ENCODE peak calls at places on chromosomes 2 and 18, in nine cellular contexts. A, H, E, J, W, Y, D, K and Z are unnamed samples.

GRCh38 chr18:7577706-7578105 is 10.6 kb downstream of the PTPRM start:
- DNase-seq in Y (peak; percentile 66), K (no peak), E (peak; percentile 57), D (no peak), A (no peak), W (no peak), J (peak; percentile 62), H (peak; percentile 81), Z (peak; percentile 68)

GRCh38 chr2:125427721-125428315 is 1228.1 kb upstream of the GYPC start:
- DNase-seq in A (no peak), E (no peak), W (no peak), K (no peak), H (no peak), Y (no peak), J (no peak), D (no peak), Z (no peak)

GRCh38 chr2:180905002-180905401 is 75.4 kb upstream of the UBE2E3 start:
- DNase-seq in Y (peak; percentile 10), A (no peak), E (no peak), H (no peak), J (no peak), K (no peak), W (no peak), D (no peak), Z (no peak)

GRCh38 chr2:14614011-14614410 is 18.5 kb upstream of the LRATD1 start:
- DNase-seq in W (no peak), J (no peak), K (no peak), Y (no peak), H (no peak), A (no peak), E (no peak), D (no peak), Z (no peak)

GRCh38 chr2:148812306-148812705 is 62.7 kb upstream of the KIF5C start:
- DNase-seq in H (peak; percentile 76), E (peak; percentile 54), J (no peak), K (no peak), D (peak; percentile 33), A (peak; percentile 90), Y (peak; percentile 89), W (no peak), Z (peak; percentile 29)

GRCh38 chr2:170999654-171000053 is 70.6 kb downstream of the GORASP2 start:
- DNase-seq in H (no peak), W (no peak), D (no peak), A (no peak), J (no peak), E (no peak), Y (no peak), K (no peak), Z (no peak)

GRCh38 chr2:219344756-219345458 is 12.4 kb upstream of the RESP18 start:
- DNase-seq in E (peak; percentile 55), A (peak; percentile 49), K (no peak), J (no peak), W (no peak), H (peak; percentile 59), Y (peak; percentile 66), D (peak; percentile 42), Z (no peak)

GRCh38 chr2:233824373-233824772 is 30.0 kb downstream of the HJURP start:
- DNase-seq in A (no peak), J (no peak), W (peak; percentile 13), D (no peak), H (no peak), K (no peak), Y (no peak), E (no peak), Z (no peak)

GRCh38 chr18:49090901-49091300 is 140.1 kb upstream of the SMAD7 start:
- DNase-seq in E (no peak), K (no peak), A (no peak), H (no peak), W (no peak), Y (no peak), D (no peak), J (no peak), Z (no peak)

GRCh38 chr2:231104115-231104713 is 20.6 kb downstream of the HTR2B start:
- DNase-seq in W (no peak), A (peak; percentile 81), K (peak; percentile 64), E (peak; percentile 90), Y (peak; percentile 85), D (peak; percentile 29), J (peak; percentile 57), H (peak; percentile 82), Z (peak; percentile 72)

GRCh38 chr18:62710417-62710816 is 4.9 kb upstream of the PHLPP1 start:
- DNase-seq in Y (no peak), A (no peak), W (no peak), D (no peak), H (no peak), J (no peak), K (no peak), E (no peak), Z (peak; percentile 55)

GRCh38 chr18:44708451-44709083 is 27.9 kb downstream of the SETBP1 start:
- DNase-seq in Y (no peak), A (no peak), D (no peak), W (no peak), E (peak; percentile 59), K (no peak), H (peak; percentile 32), J (no peak), Z (no peak)

GRCh38 chr18:22822024-22822423 is 111.1 kb upstream of the RBBP8 start:
- DNase-seq in E (peak; percentile 75), Y (peak; percentile 84), D (no peak), J (no peak), A (no peak), K (no peak), H (peak; percentile 83), W (no peak), Z (peak; percentile 29)

GRCh38 chr2:149094217-149095015 is 55.9 kb downstream of the LYPD6B start:
- DNase-seq in A (no peak), W (no peak), H (no peak), E (no peak), Y (peak; percentile 6), K (no peak), J (no peak), D (no peak), Z (peak; percentile 88)

GRCh38 chr2:197097578-197098366 is 171.3 kb upstream of the PGAP1 start:
- DNase-seq in J (peak; percentile 13), H (peak; percentile 88), E (peak; percentile 96), W (no peak), K (no peak), A (no peak), Y (peak; percentile 94), D (peak; percentile 75), Z (peak; percentile 63)

GRCh38 chr2:143426296-143426695 is 297.1 kb downstream of the ARHGAP15 start:
- DNase-seq in H (peak; percentile 97), W (no peak), A (no peak), E (peak; percentile 55), J (no peak), D (no peak), K (no peak), Y (peak; percentile 64), Z (peak; percentile 88)

GRCh38 chr2:85846411-85846810 is 42.4 kb downstream of the ST3GAL5 start:
- DNase-seq in W (no peak), J (no peak), K (no peak), H (peak; percentile 63), Y (no peak), E (peak; percentile 16), D (no peak), A (no peak), Z (peak; percentile 78)

GRCh38 chr2:239256297-239256696 is 144.5 kb downstream of the HDAC4 start:
- DNase-seq in W (peak; percentile 69), K (no peak), J (no peak), Y (no peak), E (no peak), D (no peak), A (no peak), H (no peak), Z (no peak)

DNA sequence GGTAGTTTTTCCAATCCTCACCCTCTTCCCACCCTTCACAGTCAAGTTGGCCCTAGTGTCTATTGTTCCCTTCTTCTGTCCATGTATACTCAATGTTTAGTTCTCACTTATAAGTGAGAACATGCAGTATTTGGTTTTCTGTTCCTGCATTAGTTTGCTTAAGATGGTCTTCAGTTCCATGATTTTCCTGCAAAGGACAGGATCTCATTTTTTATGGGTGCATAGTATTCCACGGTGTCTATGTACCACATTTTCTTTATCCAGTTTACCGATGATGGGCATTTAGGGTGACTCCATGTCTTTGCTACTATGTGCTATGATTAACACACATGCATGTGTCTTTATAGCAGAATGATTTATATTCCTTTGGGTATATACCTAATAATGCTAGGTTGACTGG is 104.4 kb downstream of the STRN start:
- DNase-seq in D (no peak), J (no peak), A (no peak), K (no peak), W (no peak), E (no peak), Y (no peak), H (no peak), Z (no peak)
- TF ChIP-seq CTCF in D (no peak), J (no peak), A (no peak), K (no peak), W (no peak), E (no peak), Y (no peak), H (no peak), Z (no peak)

GRCh38 chr18:35542356-35542755 is 39.2 kb upstream of the GALNT1 start:
- DNase-seq in W (no peak), E (no peak), Y (no peak), K (no peak), D (no peak), A (no peak), J (no peak), H (no peak), Z (no peak)
- TF ChIP-seq CTCF in W (no peak), E (no peak), Y (no peak), K (no peak), D (no peak), A (no peak), J (no peak), H (no peak), Z (no peak)

GRCh38 chr2:241595600-241596140 is 37.1 kb downstream of the BOK start:
- DNase-seq in A (no peak), J (peak; percentile 24), E (no peak), Y (no peak), D (no peak), H (no peak), K (peak; percentile 26), W (peak; percentile 59), Z (no peak)

GRCh38 chr2:241601841-241602240 is 35.1 kb downstream of the THAP4 start:
- DNase-seq in E (no peak), A (no peak), D (no peak), H (no peak), W (peak; percentile 54), K (no peak), J (no peak), Y (no peak), Z (no peak)

GRCh38 chr2:241597561-241597960 is 39.0 kb downstream of the BOK start:
- DNase-seq in E (no peak), W (peak; percentile 18), Y (no peak), A (no peak), D (no peak), K (no peak), J (no peak), H (no peak), Z (no peak)

GRCh38 chr2:241598061-241598460 is 38.9 kb downstream of the THAP4 start:
- DNase-seq in K (no peak), Y (no peak), E (peak; percentile 20), J (no peak), A (no peak), D (no peak), W (no peak), H (peak; percentile 67), Z (no peak)

GRCh38 chr2:241598487-241598886 is 38.5 kb downstream of the THAP4 start:
- DNase-seq in W (no peak), Y (peak; percentile 18), J (no peak), A (no peak), D (no peak), E (no peak), K (peak; percentile 10), H (no peak), Z (no peak)
- TF ChIP-seq CTCF in W (no peak), Y (peak; percentile 19), J (no peak), A (peak; percentile 9), D (peak; percentile 47), E (peak; percentile 13), K (peak; percentile 40), H (no peak), Z (peak; percentile 32)

GRCh38 chr2:84492571-84492970 is 23.7 kb upstream of the DNAH6 start:
- DNase-seq in Y (no peak), K (no peak), E (peak; percentile 44), D (no peak), A (no peak), W (no peak), H (no peak), J (no peak), Z (peak; percentile 25)
- TF ChIP-seq CTCF in Y (peak; percentile 5), K (peak; percentile 49), E (peak; percentile 20), D (no peak), A (no peak), W (no peak), H (no peak), J (no peak), Z (peak; percentile 56)